ENCODE peak calls at places on chromosome 19, in nine cellular contexts. N, H, R, G, M, X, I, S and T are unnamed samples.

GRCh38 chr19:50268046-50268445 is 61.1 kb downstream of the KCNC3 start:
- DNase-seq in G (no peak), H (no peak), I (no peak), M (no peak), S (no peak), X (no peak), N (no peak), R (no peak), T (no peak)

GRCh38 chr19:42325896-42326771 is 699 bp downstream of the MEGF8 start:
- DNase-seq in I (no peak), N (no peak), G (peak; percentile 59), H (peak; percentile 62), R (peak; percentile 47), M (peak; percentile 60), S (no peak), X (no peak), T (peak; percentile 26)

GRCh38 chr19:49387936-49388372 is at the start of gene KASH5:
- DNase-seq in S (no peak), X (no peak), M (peak; percentile 62), N (no peak), H (peak; percentile 87), I (no peak), R (peak; percentile 85), G (peak; percentile 53), T (no peak)

GRCh38 chr19:33699754-33700407 is 78.1 kb downstream of the CHST8 start:
- DNase-seq in I (no peak), R (no peak), N (no peak), S (no peak), M (no peak), H (no peak), G (no peak), X (no peak), T (no peak)

GRCh38 chr19:33171916-33172359 is 22.2 kb upstream of the LRP3 start:
- DNase-seq in G (no peak), X (no peak), H (no peak), I (no peak), R (no peak), M (no peak), S (no peak), N (no peak), T (no peak)

GRCh38 chr19:4524808-4525562 is 6.7 kb upstream of the PLIN4 start:
- DNase-seq in M (peak; percentile 80), H (peak; percentile 79), R (peak; percentile 65), I (no peak), X (peak; percentile 33), G (peak; percentile 63), S (no peak), N (peak; percentile 8), T (no peak)

GRCh38 chr19:39110263-39110967 is 15.2 kb upstream of the PAK4 start:
- DNase-seq in M (peak; percentile 75), H (peak; percentile 80), S (no peak), R (peak; percentile 73), X (peak; percentile 75), N (peak; percentile 41), I (peak; percentile 38), G (peak; percentile 95), T (no peak)

GRCh38 chr19:640606-641170 is 1.0 kb downstream of the FGF22 start:
- DNase-seq in H (no peak), S (no peak), G (no peak), R (no peak), X (no peak), I (no peak), N (no peak), M (no peak), T (no peak)

GRCh38 chr19:14540741-14541525 is 11.5 kb downstream of the TECR start:
- DNase-seq in N (no peak), G (no peak), S (no peak), H (no peak), I (no peak), M (no peak), R (no peak), X (no peak), T (no peak)

GRCh38 chr19:19460761-19461265 is 54.5 kb downstream of the TSSK6 start:
- DNase-seq in G (no peak), H (peak; percentile 72), S (no peak), I (no peak), M (peak; percentile 76), N (no peak), R (no peak), X (no peak), T (no peak)

GRCh38 chr19:48506138-48506733 is 5.4 kb downstream of the LMTK3 start:
- DNase-seq in G (no peak), X (no peak), S (no peak), I (peak; percentile 48), R (peak; percentile 45), N (no peak), H (peak; percentile 70), M (peak; percentile 85), T (peak; percentile 51)

GRCh38 chr19:44641460-44641859 is 2.2 kb upstream of the PVR start:
- DNase-seq in N (no peak), I (no peak), X (no peak), S (no peak), R (no peak), M (no peak), G (no peak), H (no peak), T (no peak)
- TF ChIP-seq REST in N (no peak), I (no peak), X (no peak), S (no peak), R (no peak), M (no peak), G (no peak), H (no peak), T (no peak)

DNA sequence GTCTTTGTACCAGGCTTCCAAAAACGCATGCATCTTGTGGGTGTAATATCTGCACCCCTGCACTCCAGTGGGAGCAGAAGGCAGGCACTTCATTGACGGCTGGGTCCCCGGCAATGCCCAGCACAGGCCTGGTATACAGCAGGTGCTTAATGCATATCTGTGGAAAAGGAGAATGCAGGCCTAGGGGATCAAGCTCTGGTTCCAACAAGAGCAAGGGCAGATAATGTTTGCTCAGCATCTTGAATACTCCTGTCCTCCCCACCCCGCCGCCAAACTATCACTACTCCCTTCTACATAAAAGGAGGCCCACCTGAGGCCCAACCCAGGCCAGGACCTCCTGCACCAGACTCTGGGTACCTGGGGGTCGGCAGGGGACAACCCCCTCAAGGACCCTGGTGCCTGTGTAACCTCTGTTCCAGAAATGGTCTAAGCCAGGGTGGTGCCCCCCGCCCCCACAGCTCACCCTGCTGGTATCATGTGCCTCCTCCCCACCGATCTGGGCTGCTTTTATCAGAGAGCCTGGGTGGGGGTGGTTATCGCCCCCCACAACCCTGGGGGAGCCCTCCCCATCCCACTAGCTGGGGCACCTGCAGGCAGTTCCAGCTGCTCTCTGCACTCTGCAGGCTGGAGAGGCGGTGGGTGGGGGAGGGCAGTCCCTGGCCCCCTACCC is 4.8 kb downstream of the KLF16 start:
- DNase-seq in I (no peak), S (no peak), N (no peak), H (no peak), X (no peak), R (no peak), M (no peak), G (no peak), T (no peak)
- H3K27ac ChIP-seq in I (peak overlapping the region; percentile 69), S (no peak overlapping the region), N (peak overlapping the region; percentile 62), H (no peak overlapping the region), X (peak overlapping the region; percentile 77), R (peak overlapping the region; percentile 90), M (no peak overlapping the region), G (peak overlapping the region; percentile 100), T (peak overlapping the region; percentile 99)

DNA sequence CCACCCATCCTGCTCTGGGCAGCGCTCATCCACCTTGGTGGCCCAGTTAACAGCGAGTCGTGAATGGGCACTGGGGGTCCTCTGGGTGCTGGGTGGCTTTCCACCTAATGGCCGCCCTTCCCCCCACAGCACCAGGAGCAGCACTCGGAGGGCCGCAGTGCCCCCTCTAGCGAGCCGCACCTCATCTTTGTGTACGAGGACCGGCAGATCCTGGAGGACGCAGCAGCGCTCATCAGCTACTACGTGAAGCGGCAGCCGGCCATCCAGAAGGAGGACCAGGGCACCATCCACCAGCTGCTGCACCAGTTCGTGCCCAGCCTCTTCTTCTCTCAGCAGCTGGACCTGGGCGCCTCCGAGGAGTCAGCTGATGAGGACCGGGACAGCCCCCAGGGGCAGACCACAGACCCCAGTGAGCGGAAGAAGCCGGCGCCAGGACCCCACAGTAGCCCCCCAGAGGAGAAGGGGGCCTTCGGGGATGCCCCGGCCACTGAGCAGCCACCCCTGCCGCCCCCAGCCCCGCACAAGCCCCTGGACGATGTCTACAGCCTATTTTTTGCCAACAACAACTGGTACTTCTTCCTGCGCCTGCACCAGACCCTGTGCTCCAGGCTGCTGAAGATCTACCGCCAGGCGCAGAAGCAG is 19.3 kb upstream of the F2RL3 start:
- DNase-seq in N (no peak), I (no peak), G (no peak), R (no peak), M (no peak), X (no peak), S (no peak), H (no peak), T (no peak)
- TF ChIP-seq REST in N (no peak), I (no peak), G (no peak), R (no peak), M (no peak), X (no peak), S (no peak), H (no peak), T (no peak)

GRCh38 chr19:55161571-55162322 is 4.2 kb upstream of the TNNI3 start:
- DNase-seq in M (peak; percentile 70), I (no peak), S (no peak), R (no peak), G (no peak), X (no peak), H (no peak), N (no peak), T (no peak)

GRCh38 chr19:55171440-55171839 is 5.0 kb upstream of the DNAAF3 start:
- DNase-seq in X (no peak), S (no peak), I (no peak), H (no peak), G (no peak), M (no peak), N (no peak), R (no peak), T (no peak)

GRCh38 chr19:55169136-55169535 is 2.7 kb upstream of the DNAAF3 start:
- DNase-seq in M (no peak), I (no peak), G (no peak), N (no peak), R (no peak), X (no peak), H (no peak), S (no peak), T (no peak)

GRCh38 chr19:55165952-55166529 is 372 bp downstream of the DNAAF3 start:
- DNase-seq in I (peak; percentile 85), S (no peak), M (peak; percentile 98), G (peak; percentile 93), H (peak; percentile 80), R (peak; percentile 47), X (peak; percentile 61), N (peak; percentile 86), T (peak; percentile 80)

DNA sequence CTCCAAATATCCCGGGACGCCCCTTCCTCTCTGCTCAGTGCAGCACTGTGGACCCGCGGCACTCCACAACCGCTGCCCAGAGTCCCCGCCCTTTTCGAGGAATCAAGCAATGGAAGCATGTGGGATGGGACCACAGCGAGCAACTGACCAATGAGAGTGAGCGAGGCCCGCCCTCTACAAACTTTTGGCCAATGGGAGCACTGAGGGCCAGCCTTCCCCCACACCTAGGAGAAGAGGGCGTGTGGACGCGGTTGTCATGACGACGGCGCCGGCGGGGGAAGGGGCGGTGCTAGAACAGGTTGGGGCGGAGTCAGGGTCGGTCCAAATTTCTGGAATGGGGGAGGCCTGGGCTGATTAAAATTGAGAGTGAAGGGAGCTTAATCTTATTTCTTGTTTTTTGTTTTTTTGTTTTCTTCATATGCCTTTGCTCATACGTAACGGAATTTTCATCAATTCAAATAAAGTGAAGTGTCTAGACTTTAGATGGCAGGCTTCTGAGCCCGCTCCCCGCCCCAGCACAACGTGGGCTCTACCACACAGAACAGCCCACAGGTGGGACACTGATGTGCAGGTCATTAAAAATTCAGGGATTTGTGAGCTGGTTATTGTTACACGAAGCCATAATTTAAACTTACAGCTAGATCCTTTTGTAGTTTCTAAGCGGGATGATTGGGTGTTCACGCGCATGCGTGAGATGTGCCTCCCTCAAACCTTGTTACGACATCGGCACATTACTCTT is at the start of gene DNAAF3:
- DNase-seq in G (peak; percentile 100), N (peak; percentile 97), S (peak; percentile 49), H (peak; percentile 99), R (peak; percentile 99), M (peak; percentile 99), X (peak; percentile 89), I (peak; percentile 97), T (peak; percentile 95)
- H3K27ac ChIP-seq in G (peak within 1 kb of the TSS; percentile 81), N (peak within 1 kb of the TSS; percentile 66), S (no peak within 1 kb of the TSS), H (no peak within 1 kb of the TSS), R (peak within 1 kb of the TSS; percentile 78), M (no peak within 1 kb of the TSS), X (peak within 1 kb of the TSS; percentile 87), I (peak within 1 kb of the TSS; percentile 47), T (peak within 1 kb of the TSS; percentile 51)